ENCODE peak calls at places on chromosomes 1 and 21, in four cellular contexts. S is heart left ventricle, G is GM12865, T is IMR-90. C is an unnamed sample.
A peak's percentile ranks its signal among the peaks of the same experiment; 100 is the strongest.

GRCh38 chr1:232143315-232143886 is 486.5 kb downstream of the SIPA1L2 start:
- DNase-seq in G (no peak), S (no peak), T (no peak), C (no peak)

GRCh38 chr1:65953170-65953569 is 160.5 kb downstream of the PDE4B start:
- DNase-seq in T (no peak), S (no peak), G (no peak), C (no peak)

GRCh38 chr1:68120136-68120791 is 69.8 kb upstream of the DIRAS3 start:
- DNase-seq in G (peak; percentile 75), S (no peak), T (peak; percentile 85), C (peak; percentile 45)

GRCh38 chr1:41843378-41843777 is 75.3 kb downstream of the HIVEP3 start:
- DNase-seq in T (peak; percentile 77), G (no peak), S (no peak), C (no peak)

GRCh38 chr1:87151500-87152421 is 176.9 kb upstream of the LMO4 start:
- DNase-seq in S (peak; percentile 81), T (peak; percentile 58), G (peak; percentile 87), C (no peak)

GRCh38 chr21:35850542-35851103 is 209.7 kb downstream of the SETD4 start:
- DNase-seq in S (no peak), T (no peak), G (no peak), C (no peak)

GRCh38 chr1:51330331-51331201 is at the start of gene TTC39A:
- DNase-seq in G (no peak), S (no peak), T (no peak), C (no peak)

GRCh38 chr1:220498188-220498587 is 29.7 kb upstream of the MARK1 start:
- DNase-seq in T (no peak), G (no peak), S (no peak), C (no peak)

GRCh38 chr1:241343956-241344355 is 13.0 kb downstream of the RGS7 start:
- DNase-seq in G (no peak), T (no peak), S (no peak), C (no peak)

GRCh38 chr1:21233480-21233879 is 56.8 kb downstream of the ECE1 start:
- DNase-seq in G (no peak), T (no peak), S (no peak), C (no peak)

GRCh38 chr1:161038523-161039153 is at the start of gene TSTD1:
- DNase-seq in T (no peak), S (peak; percentile 58), G (peak; percentile 90), C (peak; percentile 40)

GRCh38 chr1:69077633-69078032 is 490.1 kb upstream of the LRRC7 start:
- DNase-seq in G (no peak), S (no peak), T (no peak), C (no peak)

GRCh38 chr1:173900992-173901391 is 16.1 kb downstream of the SERPINC1 start:
- DNase-seq in S (no peak), G (no peak), T (no peak), C (no peak)

GRCh38 chr21:27802816-27803475 is 836.1 kb upstream of the ADAMTS5 start:
- DNase-seq in T (peak; percentile 31), G (peak; percentile 57), S (no peak), C (peak; percentile 21)

GRCh38 chr1:240242601-240243144 is 151.0 kb downstream of the FMN2 start:
- DNase-seq in S (no peak), G (no peak), T (peak; percentile 80), C (no peak)

GRCh38 chr1:116278541-116278866 is 94.5 kb upstream of the ATP1A1 start:
- DNase-seq in S (no peak), G (no peak), T (no peak), C (no peak)

GRCh38 chr1:34908369-34908768 is 21.1 kb downstream of the DLGAP3 start:
- DNase-seq in T (no peak), G (no peak), S (no peak), C (no peak)

GRCh38 chr1:42748021-42748420 is 8.0 kb upstream of the CLDN19 start:
- DNase-seq in S (no peak), T (no peak), G (no peak), C (no peak)

GRCh38 chr1:174761257-174761760 is 238.4 kb upstream of the CACYBP start:
- DNase-seq in G (no peak), S (no peak), T (no peak), C (no peak)

GRCh38 chr1:21084111-21084510 is 92.6 kb downstream of the EIF4G3 start:
- DNase-seq in S (no peak), G (no peak), T (no peak), C (no peak)

GRCh38 chr1:206769331-206769731 is 1.2 kb upstream of the IL19 start:
- DNase-seq in S (no peak), G (peak; percentile 98), T (no peak), C (no peak)

GRCh38 chr1:94580367-94581115 is 39.0 kb upstream of the F3 start:
- DNase-seq in S (no peak), T (peak; percentile 45), G (no peak), C (no peak)

GRCh38 chr1:156481527-156481926 is 19.0 kb downstream of the MEF2D start:
- DNase-seq in S (no peak), G (peak; percentile 71), T (no peak), C (no peak)

GRCh38 chr1:244796719-244797406 is 38.6 kb upstream of the COX20 start:
- DNase-seq in S (peak; percentile 55), G (peak; percentile 62), T (peak; percentile 68), C (peak; percentile 38)

DNA sequence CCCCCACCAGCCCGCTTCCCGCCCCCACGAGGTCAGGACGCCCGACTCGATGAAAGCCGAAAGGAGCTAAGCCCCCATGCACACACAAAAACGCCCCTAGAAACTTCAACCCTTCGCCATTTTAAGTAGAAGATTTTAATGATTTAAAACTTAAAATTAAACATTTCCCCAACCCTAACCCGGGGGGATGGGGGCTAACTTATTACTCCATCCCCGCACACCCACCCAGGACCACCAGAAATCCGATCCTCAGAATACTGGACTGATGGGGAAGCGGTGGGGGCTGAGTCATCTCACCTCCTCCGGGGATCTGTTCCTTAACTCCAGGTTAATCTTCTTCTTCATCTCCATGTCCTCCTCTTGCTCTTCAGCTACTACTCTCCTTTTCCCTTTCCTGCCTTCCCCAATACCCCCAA is 468 bp downstream of the ANP32E start:
- DNase-seq in T (no peak), G (no peak), S (no peak), C (no peak)
- TF ChIP-seq CTCF in T (no peak), G (no peak), S (no peak), C (no peak)

GRCh38 chr1:245858683-245859509 is 648.2 kb downstream of the SMYD3 start:
- DNase-seq in T (peak; percentile 72), S (no peak), G (no peak), C (no peak)
- TF ChIP-seq CTCF in T (peak; percentile 45), S (no peak), G (no peak), C (peak; percentile 47)

DNA sequence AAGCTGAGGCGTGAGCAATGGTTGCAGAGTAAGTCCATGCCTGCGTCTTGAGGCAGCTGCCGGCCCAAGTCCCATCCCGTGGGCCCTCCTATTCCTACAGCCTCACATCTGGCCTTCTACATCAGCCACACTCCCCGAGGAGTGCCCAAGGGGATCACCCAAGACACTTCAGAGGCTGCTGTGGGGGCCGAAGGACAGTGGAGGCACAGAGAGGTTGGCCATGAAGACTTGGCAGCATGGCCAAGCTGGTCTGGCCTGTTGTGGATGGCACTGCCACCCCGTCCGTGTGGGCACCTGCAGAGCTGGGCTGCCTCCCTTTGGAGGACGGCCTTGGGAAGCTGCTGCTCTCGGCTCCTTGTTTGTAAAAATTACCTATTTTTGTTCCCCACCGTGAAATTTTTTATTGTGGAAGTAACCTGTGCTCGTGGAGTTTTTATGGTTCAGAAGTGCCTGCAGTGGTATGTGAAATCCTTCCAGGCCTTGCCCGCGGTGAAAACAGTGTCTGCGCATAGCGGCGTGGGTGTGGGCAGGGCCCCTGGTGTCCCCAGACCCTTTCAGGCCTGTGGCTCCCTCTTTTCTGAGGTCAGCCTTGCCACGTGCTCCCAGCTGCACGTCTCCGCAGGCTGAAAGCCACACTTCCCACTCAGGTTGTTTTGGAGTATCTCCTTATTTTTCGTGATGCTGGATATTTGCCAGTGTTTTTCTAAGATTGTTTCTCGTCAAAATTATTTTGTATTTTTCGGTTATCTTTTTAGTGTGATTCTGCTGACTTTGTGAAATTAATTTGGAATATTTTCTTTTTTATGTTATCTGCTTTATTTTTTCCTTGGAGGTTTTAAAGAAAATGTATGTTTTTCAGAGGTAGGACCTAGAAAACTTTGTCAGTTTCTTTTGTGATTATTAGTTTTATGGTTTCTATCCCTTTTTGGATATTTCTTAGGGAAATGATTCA is 20.6 kb downstream of the SLX9 start:
- DNase-seq in T (no peak), S (no peak), G (no peak), C (no peak)
- TF ChIP-seq CTCF in T (no peak), S (no peak), G (no peak), C (no peak)

GRCh38 chr1:159066108-159066507 is 10.5 kb downstream of the AIM2 start:
- DNase-seq in T (no peak), S (no peak), G (peak; percentile 59), C (no peak)
- TF ChIP-seq CTCF in T (no peak), S (no peak), G (no peak), C (no peak)

DNA sequence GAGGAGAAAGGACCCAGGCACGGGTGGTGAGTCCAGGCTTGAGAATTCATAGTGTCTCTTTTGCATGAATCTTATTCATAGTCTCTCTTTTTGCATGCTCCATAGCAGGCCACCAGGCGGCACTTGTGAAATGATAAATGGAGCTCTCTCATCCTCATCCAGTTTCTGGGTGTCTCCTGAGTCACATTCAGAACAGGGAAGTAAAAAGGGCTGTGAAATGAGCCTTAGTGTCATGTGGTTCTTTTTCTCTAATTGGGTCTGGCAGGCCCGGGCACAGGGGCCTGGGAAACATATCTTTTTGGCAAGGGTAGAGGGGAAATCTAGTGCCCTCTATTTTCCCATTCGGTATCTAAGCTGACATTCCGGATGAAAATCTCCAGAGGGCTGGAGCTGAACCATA is 19.1 kb upstream of the NCF2 start:
- DNase-seq in G (peak; percentile 83), S (peak; percentile 67), T (peak; percentile 81), C (no peak)
- TF ChIP-seq CTCF in G (peak; percentile 64), S (peak; percentile 58), T (peak; percentile 55), C (peak; percentile 42)

GRCh38 chr1:181592261-181592859 is 109.0 kb downstream of the CACNA1E start:
- DNase-seq in T (no peak), S (no peak), G (no peak), C (no peak)

GRCh38 chr1:181593042-181593441 is 109.7 kb downstream of the CACNA1E start:
- DNase-seq in G (no peak), T (no peak), S (no peak), C (no peak)

GRCh38 chr1:181583598-181583997 is 100.3 kb downstream of the CACNA1E start:
- DNase-seq in G (no peak), S (no peak), T (no peak), C (peak; percentile 13)

GRCh38 chr1:181588631-181589030 is 105.3 kb downstream of the CACNA1E start:
- DNase-seq in T (no peak), G (no peak), S (no peak), C (no peak)

DNA sequence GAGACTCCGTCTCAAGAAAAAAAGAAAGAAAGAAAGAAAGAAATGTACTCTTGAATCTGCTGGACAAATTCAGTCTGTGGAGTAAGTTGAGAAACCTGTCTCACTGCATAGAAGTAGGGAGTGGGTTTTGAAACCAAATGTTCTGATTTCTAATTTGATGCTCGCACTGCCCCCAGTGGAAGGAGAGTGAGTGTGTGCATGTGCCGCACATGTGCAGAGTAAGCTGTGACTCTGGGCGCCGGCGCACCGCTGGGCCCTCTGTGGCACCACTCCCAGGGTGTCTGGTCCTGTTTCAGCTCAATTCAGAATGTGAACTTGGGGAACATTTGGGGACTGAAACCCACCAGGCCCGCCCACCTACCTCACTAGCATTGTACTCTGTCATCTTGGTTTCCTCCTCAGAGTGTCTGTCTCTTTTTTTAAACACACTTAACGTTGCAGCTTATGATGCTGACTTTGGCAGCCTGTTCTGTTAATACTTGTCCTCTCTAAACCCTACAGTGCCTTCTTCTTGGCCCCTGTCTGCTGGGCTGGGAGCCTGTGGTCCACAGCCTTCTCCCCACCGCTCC is 104.6 kb downstream of the CACNA1E start:
- DNase-seq in G (peak; percentile 6), T (no peak), S (no peak), C (peak; percentile 17)
- TF ChIP-seq CTCF in G (peak; percentile 9), T (no peak), S (no peak), C (peak; percentile 65)

GRCh38 chr1:27127419-27127818 is 27.5 kb downstream of the SLC9A1 start:
- DNase-seq in T (no peak), G (no peak), S (no peak), C (no peak)
- TF ChIP-seq CTCF in T (peak; percentile 20), G (no peak), S (no peak), C (no peak)